ENCODE peak calls at places on chromosomes 12 and 14, in ten cellular contexts. R, H, A, V, N, E, G, Z, K and I are unnamed samples.

GRCh38 chr14:65213316-65213715 is 111.0 kb upstream of the MAX start:
- DNase-seq in N (no peak), A (no peak), H (no peak), Z (peak; percentile 53), R (no peak), V (no peak), E (no peak), K (no peak), G (no peak), I (no peak)

GRCh38 chr12:76158518-76159321 is 74.2 kb upstream of the NAP1L1 start:
- DNase-seq in V (peak; percentile 53), G (no peak), R (peak; percentile 56), N (no peak), Z (peak; percentile 93), K (peak; percentile 67), A (no peak), E (peak; percentile 73), H (peak; percentile 91), I (peak; percentile 57)

GRCh38 chr14:56587701-56588100 is 8.1 kb downstream of the TMEM260 start:
- DNase-seq in V (no peak), E (no peak), N (no peak), K (no peak), G (no peak), H (no peak), Z (no peak), A (no peak), R (no peak), I (no peak)

GRCh38 chr12:131205534-131205933 is 251.8 kb downstream of the ADGRD1 start:
- DNase-seq in V (no peak), N (no peak), H (no peak), R (no peak), E (no peak), Z (no peak), G (no peak), A (no peak), K (no peak), I (no peak)

GRCh38 chr12:38123566-38124246 is 192.9 kb upstream of the ALG10B start:
- DNase-seq in Z (no peak), N (no peak), H (no peak), R (no peak), G (no peak), A (no peak), V (no peak), K (no peak), E (no peak), I (no peak)

GRCh38 chr12:51323966-51324895 is at the start of gene BIN2:
- DNase-seq in V (peak; percentile 75), G (no peak), N (no peak), E (no peak), R (no peak), Z (no peak), A (peak; percentile 94), H (no peak), K (no peak), I (no peak)

GRCh38 chr14:69612759-69613145 is 1.4 kb downstream of the SUSD6 start:
- DNase-seq in Z (peak; percentile 23), A (no peak), R (no peak), H (no peak), V (no peak), K (peak; percentile 31), N (no peak), G (no peak), E (no peak), I (no peak)

GRCh38 chr14:33454022-33454645 is 496.7 kb downstream of the EGLN3 start:
- DNase-seq in A (no peak), R (no peak), V (no peak), E (no peak), H (no peak), N (no peak), G (no peak), Z (no peak), K (peak; percentile 17), I (no peak)

GRCh38 chr12:25557830-25558436 is 4.8 kb upstream of the LMNTD1 start:
- DNase-seq in E (peak; percentile 68), G (peak; percentile 13), H (no peak), K (peak; percentile 50), N (no peak), V (no peak), A (no peak), R (no peak), Z (peak; percentile 48), I (no peak)

GRCh38 chr14:75295061-75295461 is 16.4 kb downstream of the FOS start:
- DNase-seq in H (no peak), E (peak; percentile 90), V (peak; percentile 77), Z (peak; percentile 90), A (peak; percentile 91), N (peak; percentile 72), K (peak; percentile 92), R (peak; percentile 60), G (peak; percentile 56), I (no peak)

GRCh38 chr14:105927094-105927475 is 400.7 kb downstream of the TMEM121 start:
- DNase-seq in G (no peak), R (no peak), H (no peak), K (no peak), N (no peak), E (no peak), A (peak; percentile 56), Z (no peak), V (peak; percentile 31), I (no peak)

GRCh38 chr14:24150061-24150460 is 2.8 kb downstream of the RNF31 start:
- DNase-seq in Z (no peak), A (no peak), K (no peak), N (no peak), H (no peak), E (no peak), R (no peak), G (no peak), V (no peak), I (no peak)
- TF ChIP-seq CTCF in Z (no peak), A (no peak), K (no peak), N (no peak), H (no peak), E (no peak), R (no peak), G (no peak), V (no peak), I (no peak)

DNA sequence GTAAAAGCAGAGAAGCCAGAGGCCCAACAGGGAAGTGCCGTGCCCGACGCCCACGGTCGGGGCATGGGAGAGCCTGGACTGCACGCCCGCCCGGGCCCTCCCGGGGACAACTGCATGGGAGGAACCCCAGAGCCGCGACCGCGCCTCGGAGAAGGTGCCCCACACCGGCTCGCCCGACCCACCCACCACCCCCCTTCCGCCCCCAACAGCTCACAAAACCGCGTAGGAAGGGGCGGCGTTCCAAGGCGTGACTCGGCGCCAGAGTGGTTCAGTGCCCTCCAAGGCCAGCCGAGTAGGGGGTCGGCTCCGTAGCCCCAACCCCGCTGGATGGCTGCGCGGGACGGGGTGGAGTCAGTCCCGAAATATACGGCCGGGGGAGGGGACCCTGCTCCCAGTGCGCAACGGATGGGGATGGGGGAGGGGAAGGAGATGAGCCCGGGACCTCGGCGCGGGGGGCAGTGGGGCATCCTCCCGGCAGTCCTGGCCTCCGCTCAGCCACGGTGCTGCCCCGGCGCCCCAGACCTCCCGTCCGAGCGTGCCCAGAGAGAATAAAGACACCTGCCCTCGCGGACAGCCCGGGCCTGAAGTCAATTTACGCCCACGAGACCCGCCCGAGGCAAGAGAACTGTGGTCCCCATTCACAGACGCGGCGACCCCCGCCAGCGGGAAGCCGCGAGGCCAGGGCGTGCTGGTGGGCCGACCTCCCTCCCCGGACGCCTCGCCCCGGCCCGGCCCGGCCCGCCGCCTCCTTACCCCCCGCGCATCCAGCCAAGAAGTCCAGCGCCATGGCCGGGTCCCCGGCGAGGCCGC is 593 bp downstream of the SLC25A29 start:
- DNase-seq in V (no peak), H (no peak), Z (no peak), K (no peak), N (peak; percentile 69), E (peak; percentile 52), A (peak; percentile 90), R (peak; percentile 39), G (peak; percentile 32), I (no peak)
- TF ChIP-seq CTCF in V (no peak), H (no peak), Z (no peak), K (no peak), N (no peak), E (no peak), A (no peak), R (no peak), G (no peak), I (no peak)

GRCh38 chr12:122356192-122356635 is 66.3 kb downstream of the CLIP1 start:
- DNase-seq in K (peak; percentile 79), E (peak; percentile 57), G (peak; percentile 42), N (peak; percentile 47), A (no peak), H (peak; percentile 19), V (no peak), R (peak; percentile 34), Z (peak; percentile 63), I (peak; percentile 52)
- TF ChIP-seq CTCF in K (peak; percentile 74), E (peak; percentile 73), G (peak; percentile 66), N (peak; percentile 51), A (peak; percentile 57), H (peak; percentile 74), V (peak; percentile 72), R (peak; percentile 57), Z (peak; percentile 82), I (peak; percentile 82)

GRCh38 chr12:53185582-53186153 is 4.9 kb upstream of the CSAD start:
- DNase-seq in V (no peak), A (no peak), R (no peak), Z (no peak), G (no peak), E (no peak), K (no peak), N (no peak), H (no peak), I (no peak)
- TF ChIP-seq CTCF in V (no peak), A (no peak), R (no peak), Z (no peak), G (no peak), E (no peak), K (no peak), N (no peak), H (peak; percentile 6), I (no peak)